ENCODE peak calls at places on chromosomes 7 and 10, in nine cellular contexts. D is fibroblast of mammary gland, G is HCEC 1CT, B is substantia nigra, I is ACHN, X is cardiac muscle cell, N is kidney epithelial cell, S is HS-5, M is left kidney. P is an unnamed sample.

GRCh38 chr7:124765401-124766352 is at the start of gene GPR37:
- DNase-seq in N (no peak), G (peak; percentile 94), M (peak; percentile 85), D (peak; percentile 33), I (peak; percentile 68), X (peak; percentile 58), B (peak; percentile 87), S (no peak), P (no peak)

GRCh38 chr10:127149613-127150081 is 46.7 kb downstream of the INSYN2A start:
- DNase-seq in D (peak; percentile 54), M (peak; percentile 79), X (peak; percentile 17), I (no peak), B (no peak), N (no peak), G (peak; percentile 53), S (peak; percentile 16), P (no peak)

GRCh38 chr7:19698331-19698730 is 10.5 kb downstream of the POLR1F start:
- DNase-seq in X (no peak), N (no peak), B (no peak), S (no peak), G (peak; percentile 9), I (peak; percentile 32), M (no peak), D (peak; percentile 12), P (no peak)

GRCh38 chr7:134954197-134955082 is 31.9 kb upstream of the AGBL3 start:
- DNase-seq in I (peak; percentile 65), M (peak; percentile 50), N (no peak), S (no peak), G (peak; percentile 45), D (peak; percentile 69), B (peak; percentile 4), X (peak; percentile 33), P (no peak)

GRCh38 chr10:15626937-15627336 is 92.8 kb downstream of the ITGA8 start:
- DNase-seq in I (no peak), X (no peak), G (no peak), B (no peak), D (no peak), S (no peak), N (no peak), M (no peak), P (no peak)

GRCh38 chr7:143390773-143391114 is 9.6 kb downstream of the ZYX start:
- DNase-seq in D (no peak), M (no peak), B (no peak), G (no peak), N (no peak), I (no peak), S (no peak), X (no peak), P (no peak)

GRCh38 chr7:98244871-98245270 is 7.2 kb downstream of the TECPR1 start:
- DNase-seq in B (no peak), M (no peak), N (no peak), D (no peak), G (no peak), S (no peak), X (no peak), I (no peak), P (no peak)

GRCh38 chr7:77649950-77650349 is 46.3 kb upstream of the RSBN1L start:
- DNase-seq in G (peak; percentile 84), I (no peak), B (no peak), M (no peak), N (no peak), D (peak; percentile 23), S (peak; percentile 49), X (peak; percentile 23), P (no peak)

GRCh38 chr10:14356921-14357320 is 26.2 kb upstream of the FRMD4A start:
- DNase-seq in M (no peak), X (no peak), N (peak; percentile 14), B (no peak), I (peak; percentile 26), D (peak; percentile 2), S (no peak), G (peak; percentile 4), P (no peak)

GRCh38 chr7:77269360-77270075 is 69.9 kb upstream of the FGL2 start:
- DNase-seq in M (no peak), N (no peak), B (peak; percentile 6), D (no peak), X (peak; percentile 23), I (no peak), S (no peak), G (peak; percentile 25), P (no peak)

GRCh38 chr10:73263948-73264347 is 11.5 kb upstream of the MRPS16 start:
- DNase-seq in S (peak; percentile 49), G (peak; percentile 57), X (no peak), M (no peak), I (peak; percentile 63), D (peak; percentile 55), N (no peak), B (peak; percentile 2), P (no peak)

GRCh38 chr7:137474627-137475026 is 131.1 kb upstream of the PTN start:
- DNase-seq in S (no peak), X (no peak), I (no peak), D (no peak), N (no peak), M (no peak), B (no peak), G (no peak), P (no peak)

GRCh38 chr10:2214035-2214434 is 476.7 kb upstream of the ADARB2 start:
- DNase-seq in N (no peak), G (no peak), D (no peak), X (no peak), B (no peak), I (peak; percentile 12), S (no peak), M (no peak), P (no peak)

GRCh38 chr10:110574420-110574819 is 6.9 kb downstream of the SMC3 start:
- DNase-seq in N (no peak), B (no peak), D (no peak), X (no peak), S (no peak), I (no peak), G (no peak), M (no peak), P (no peak)

GRCh38 chr10:17910144-17910789 is 41.5 kb upstream of the SLC39A12 start:
- DNase-seq in B (peak; percentile 9), D (peak; percentile 79), X (peak; percentile 73), M (peak; percentile 67), G (peak; percentile 68), N (peak; percentile 23), S (no peak), I (peak; percentile 59), P (no peak)

GRCh38 chr10:3749011-3749410 is 36.0 kb downstream of the KLF6 start:
- DNase-seq in S (no peak), M (no peak), I (no peak), D (no peak), B (no peak), X (no peak), N (no peak), G (no peak), P (no peak)

GRCh38 chr7:53218730-53219504 is 183.5 kb downstream of the POM121L12 start:
- DNase-seq in X (peak; percentile 45), I (peak; percentile 48), D (no peak), B (no peak), M (peak; percentile 68), S (no peak), N (no peak), G (no peak), P (no peak)

GRCh38 chr7:82404094-82404493 is 39.5 kb downstream of the CACNA2D1 start:
- DNase-seq in M (peak; percentile 11), B (no peak), N (no peak), S (no peak), G (no peak), D (no peak), I (no peak), X (no peak), P (no peak)

GRCh38 chr7:45256309-45256708 is 98.7 kb downstream of the RAMP3 start:
- DNase-seq in G (no peak), M (no peak), S (no peak), B (no peak), X (no peak), D (no peak), N (no peak), I (no peak), P (no peak)

GRCh38 chr7:38322461-38322860 is 49.0 kb upstream of the TARP start:
- DNase-seq in B (no peak), I (no peak), N (no peak), M (no peak), D (no peak), X (no peak), G (no peak), S (no peak), P (no peak)

GRCh38 chr7:101814081-101814995 is 3.1 kb upstream of the CUX1 start:
- DNase-seq in D (peak; percentile 45), S (no peak), M (peak; percentile 87), B (peak; percentile 53), G (peak; percentile 53), N (no peak), X (peak; percentile 86), I (peak; percentile 77), P (peak; percentile 57)

GRCh38 chr10:120805014-120805805 is 46.0 kb upstream of the WDR11 start:
- DNase-seq in B (no peak), S (no peak), M (no peak), G (no peak), N (no peak), D (no peak), I (no peak), X (no peak), P (no peak)

GRCh38 chr10:126259883-126260282 is 128.4 kb downstream of the ADAM12 start:
- DNase-seq in M (no peak), X (no peak), N (no peak), B (no peak), D (no peak), S (no peak), I (no peak), G (no peak), P (no peak)

GRCh38 chr10:79490400-79491081 is 21.8 kb upstream of the EIF5AL1 start:
- DNase-seq in B (no peak), I (no peak), S (no peak), N (no peak), M (peak; percentile 70), X (peak; percentile 75), D (peak; percentile 45), G (peak; percentile 22), P (no peak)

GRCh38 chr7:102875700-102876192 is 37.1 kb upstream of the LRRC17 start:
- DNase-seq in G (peak; percentile 100), I (peak; percentile 100), M (no peak), X (no peak), B (no peak), D (peak; percentile 99), S (peak; percentile 93), N (peak; percentile 100), P (peak; percentile 37)